ENCODE peak calls at places on chromosome 5, in eight cellular contexts. F, G, K, I, S, Z, T and P are unnamed samples.

GRCh38 chr5:82931110-82931509 is 146.1 kb downstream of the TMEM167A start:
- DNase-seq in Z (no peak), S (peak), T (no peak), F (no peak), G (peak), I (no peak), K (no peak), P (peak)

GRCh38 chr5:176859916-176860315 is 39.2 kb downstream of the HK3 start:
- DNase-seq in Z (no peak), I (no peak), F (no peak), S (no peak), G (no peak), T (no peak), K (no peak), P (no peak)

GRCh38 chr5:76403963-76404693 is 1.0 kb downstream of the IQGAP2 start:
- DNase-seq in I (peak), S (no peak), G (no peak), K (peak), F (no peak), Z (no peak), T (peak), P (no peak)

GRCh38 chr5:119750887-119751733 is 121.8 kb downstream of the FAM170A start:
- DNase-seq in S (no peak), T (no peak), G (no peak), Z (no peak), I (no peak), F (no peak), K (no peak), P (no peak)

GRCh38 chr5:169162407-169162806 is 138.5 kb downstream of the SLIT3 start:
- DNase-seq in T (no peak), I (no peak), F (no peak), K (no peak), S (peak), Z (no peak), G (peak), P (peak)

GRCh38 chr5:33650911-33651310 is 210.1 kb downstream of the TARS1 start:
- DNase-seq in F (no peak), I (no peak), T (no peak), K (no peak), S (peak), Z (no peak), G (no peak), P (no peak)

GRCh38 chr5:90461303-90461702 is 13.3 kb downstream of the MBLAC2 start:
- DNase-seq in K (no peak), S (no peak), T (no peak), G (no peak), I (no peak), F (no peak), Z (no peak), P (no peak)

GRCh38 chr5:1511651-1512540 is 11.9 kb downstream of the LPCAT1 start:
- DNase-seq in F (no peak), T (peak), G (peak), S (no peak), K (no peak), I (peak), Z (peak), P (peak)

GRCh38 chr5:139481122-139481533 is 1.4 kb downstream of the STING1 start:
- DNase-seq in S (no peak), G (peak), I (no peak), K (peak), F (no peak), T (peak), Z (no peak), P (peak)

GRCh38 chr5:146441896-146442295 is 5.2 kb upstream of the TCERG1 start:
- DNase-seq in S (no peak), I (no peak), Z (no peak), K (no peak), T (no peak), F (no peak), G (peak), P (no peak)

GRCh38 chr5:135454946-135455345 is 2.8 kb upstream of the TIFAB start:
- DNase-seq in S (no peak), G (no peak), T (no peak), K (no peak), F (no peak), I (no peak), Z (no peak), P (no peak)

GRCh38 chr5:154081246-154081645 is 42.5 kb downstream of the MFAP3 start:
- DNase-seq in K (no peak), I (no peak), G (no peak), Z (no peak), T (no peak), S (no peak), F (no peak), P (no peak)

GRCh38 chr5:115869256-115869655 is 27.5 kb downstream of the AP3S1 start:
- DNase-seq in F (no peak), T (no peak), G (no peak), Z (no peak), S (peak), K (no peak), I (no peak), P (peak)

GRCh38 chr5:123438902-123439301 is 15.7 kb upstream of the CEP120 start:
- DNase-seq in Z (no peak), K (peak), I (peak), F (no peak), T (peak), G (no peak), S (no peak), P (no peak)

GRCh38 chr5:74433255-74434123 is 207.0 kb downstream of the ENC1 start:
- DNase-seq in G (peak), T (no peak), F (no peak), I (no peak), Z (no peak), S (peak), K (no peak), P (no peak)

GRCh38 chr5:40676643-40677333 is 2.9 kb upstream of the PTGER4 start:
- DNase-seq in T (peak), K (peak), F (peak), S (peak), Z (peak), G (peak), I (peak), P (peak)

GRCh38 chr5:28254846-28255245 is 1216.5 kb upstream of the CDH9 start:
- DNase-seq in T (no peak), I (no peak), F (peak), K (no peak), G (no peak), S (peak), Z (no peak), P (peak)

GRCh38 chr5:29197636-29198035 is 1995.8 kb upstream of the CDH6 start:
- DNase-seq in F (no peak), T (no peak), S (peak), K (no peak), G (peak), Z (peak), I (no peak), P (no peak)

GRCh38 chr5:152883061-152883460 is 478.0 kb upstream of the NMUR2 start:
- DNase-seq in T (no peak), K (no peak), F (no peak), Z (no peak), S (no peak), I (no peak), G (no peak), P (no peak)

GRCh38 chr5:65128226-65128625 is 353.5 kb downstream of the ADAMTS6 start:
- DNase-seq in F (no peak), S (peak), I (no peak), Z (no peak), G (no peak), K (no peak), T (no peak), P (peak)

GRCh38 chr5:132009706-132010405 is 1.6 kb downstream of the ACSL6 start:
- DNase-seq in F (no peak), Z (no peak), K (no peak), S (no peak), T (peak), G (no peak), I (no peak), P (no peak)

GRCh38 chr5:28809811-28810750 is 1771.7 kb upstream of the CDH9 start:
- DNase-seq in Z (no peak), F (no peak), G (no peak), T (no peak), S (no peak), K (peak), I (no peak), P (no peak)

GRCh38 chr5:44178414-44178813 is 210.8 kb downstream of the FGF10 start:
- DNase-seq in F (no peak), Z (no peak), S (no peak), G (no peak), T (no peak), I (no peak), K (no peak), P (no peak)

GRCh38 chr5:75510417-75510835 is 1.0 kb downstream of the CERT1 start:
- DNase-seq in T (no peak), K (peak), I (peak), F (no peak), G (peak), S (peak), Z (no peak), P (peak)

GRCh38 chr5:97163360-97163764 is 19.7 kb downstream of the RIOK2 start:
- DNase-seq in T (no peak), S (no peak), I (no peak), F (no peak), K (peak), Z (peak), G (peak), P (no peak)

GRCh38 chr5:69217154-69217731 is 17.4 kb upstream of the CDK7 start:
- DNase-seq in G (peak), F (no peak), K (peak), I (no peak), Z (no peak), S (no peak), T (no peak), P (no peak)

GRCh38 chr5:132489051-132489770 is 1.4 kb downstream of the IRF1 start:
- DNase-seq in G (no peak), T (no peak), I (no peak), F (no peak), Z (no peak), K (no peak), S (no peak), P (no peak)

GRCh38 chr5:152593388-152593787 is 188.3 kb upstream of the NMUR2 start:
- DNase-seq in Z (peak), T (no peak), F (no peak), I (no peak), S (no peak), G (no peak), K (no peak), P (no peak)

GRCh38 chr5:65811895-65812294 is 89.9 kb downstream of the NLN start:
- DNase-seq in G (peak), Z (no peak), K (no peak), S (peak), F (no peak), T (no peak), I (no peak), P (peak)

GRCh38 chr5:172782169-172783039 is 11.4 kb upstream of the DUSP1 start:
- DNase-seq in Z (no peak), F (no peak), S (peak), K (no peak), T (peak), I (no peak), G (peak), P (peak)

GRCh38 chr5:37638897-37639296 is 200.9 kb downstream of the GDNF start:
- DNase-seq in S (peak), G (no peak), T (no peak), K (no peak), F (no peak), I (no peak), Z (no peak), P (no peak)

GRCh38 chr5:112228672-112229071 is 190.4 kb downstream of the EPB41L4A start:
- DNase-seq in Z (peak), G (peak), S (peak), F (no peak), T (peak), K (no peak), I (peak), P (peak)

GRCh38 chr5:87099967-87100366 is 167.7 kb upstream of the RASA1 start:
- DNase-seq in G (no peak), S (no peak), I (no peak), Z (no peak), T (no peak), F (no peak), K (no peak), P (no peak)

GRCh38 chr5:40873481-40873880 is 32.3 kb downstream of the CARD6 start:
- DNase-seq in S (no peak), T (no peak), G (no peak), K (no peak), I (no peak), F (no peak), Z (no peak), P (no peak)

GRCh38 chr5:16529319-16529718 is 63.7 kb upstream of the ZNF622 start:
- DNase-seq in Z (no peak), G (no peak), K (no peak), F (no peak), T (no peak), I (no peak), S (no peak), P (no peak)

GRCh38 chr5:174204914-174205313 is 159.4 kb downstream of the NSG2 start:
- DNase-seq in G (no peak), F (no peak), T (no peak), I (peak), Z (no peak), K (no peak), S (peak), P (no peak)

GRCh38 chr5:66417681-66418248 is 178.4 kb upstream of the MAST4 start:
- DNase-seq in I (no peak), K (no peak), T (no peak), F (no peak), G (peak), Z (no peak), S (no peak), P (no peak)

GRCh38 chr5:81212211-81212687 is 20.9 kb upstream of the CKMT2 start:
- DNase-seq in S (no peak), K (peak), I (peak), F (no peak), T (no peak), G (no peak), Z (no peak), P (no peak)

GRCh38 chr5:158819095-158819494 is 280.6 kb downstream of the EBF1 start:
- DNase-seq in Z (no peak), I (no peak), S (no peak), G (no peak), T (no peak), K (no peak), F (no peak), P (no peak)

GRCh38 chr5:89440670-89441069 is 557.7 kb upstream of the MEF2C start:
- DNase-seq in Z (no peak), G (no peak), T (no peak), K (no peak), S (no peak), I (no peak), F (no peak), P (no peak)